ENCODE peak calls at places on chromosomes 7 and 10, in five cellular contexts. H, W, E, L and V are unnamed samples.

GRCh38 chr10:111756541-111757061 is 427.0 kb downstream of the GPAM start:
- DNase-seq in H (peak; percentile 9), W (no peak), E (peak; percentile 37), L (peak; percentile 27), V (peak; percentile 48)

GRCh38 chr7:129689995-129690581 is 78.6 kb downstream of the NRF1 start:
- DNase-seq in H (no peak), W (no peak), E (no peak), L (no peak), V (no peak)

GRCh38 chr10:132962623-132963429 is 20.5 kb upstream of the CFAP46 start:
- DNase-seq in H (no peak), W (no peak), E (no peak), L (no peak), V (no peak)

GRCh38 chr10:100634034-100634433 is 98.3 kb downstream of the HIF1AN start:
- DNase-seq in H (no peak), W (no peak), E (no peak), L (no peak), V (no peak)

GRCh38 chr10:19921300-19922140 is 105.3 kb downstream of the PLXDC2 start:
- DNase-seq in H (no peak), W (no peak), E (no peak), L (peak; percentile 50), V (no peak)

GRCh38 chr10:125817318-125817946 is 5.6 kb downstream of the UROS start:
- DNase-seq in H (no peak), W (no peak), E (no peak), L (no peak), V (no peak)

GRCh38 chr7:2517678-2518077 is 1.9 kb upstream of the LFNG start:
- DNase-seq in H (no peak), W (no peak), E (no peak), L (no peak), V (no peak)

GRCh38 chr7:469591-469961 is 50.1 kb downstream of the PDGFA start:
- DNase-seq in H (no peak), W (no peak), E (no peak), L (no peak), V (no peak)

GRCh38 chr7:20030915-20031362 is 186.2 kb downstream of the MACC1 start:
- DNase-seq in H (no peak), W (no peak), E (no peak), L (peak; percentile 26), V (no peak)

GRCh38 chr7:20839987-20840386 is 53.3 kb upstream of the SP8 start:
- DNase-seq in H (no peak), W (no peak), E (no peak), L (no peak), V (no peak)

GRCh38 chr7:23277359-23277989 is 21.7 kb upstream of the MALSU1 start:
- DNase-seq in H (peak; percentile 81), W (no peak), E (peak; percentile 84), L (peak; percentile 74), V (peak; percentile 63)

GRCh38 chr10:47039558-47039905 is 128.3 kb downstream of the PTPN20 start:
- DNase-seq in H (no peak), W (no peak), E (no peak), L (no peak), V (no peak)

GRCh38 chr10:89829887-89830269 is 128.5 kb downstream of the KIF20B start:
- DNase-seq in H (no peak), W (no peak), E (no peak), L (no peak), V (no peak)

GRCh38 chr10:6204063-6204340 is 1.3 kb downstream of the PFKFB3 start:
- DNase-seq in H (peak; percentile 39), W (peak; percentile 78), E (no peak), L (peak; percentile 22), V (no peak)

GRCh38 chr7:136869991-136870798 is 1.7 kb downstream of the CHRM2 start:
- DNase-seq in H (no peak), W (no peak), E (no peak), L (no peak), V (no peak)

GRCh38 chr7:141151726-141152125 is 77.9 kb downstream of the TMEM178B start:
- DNase-seq in H (no peak), W (no peak), E (no peak), L (no peak), V (no peak)

GRCh38 chr10:3552281-3552680 is 232.7 kb downstream of the KLF6 start:
- DNase-seq in H (no peak), W (no peak), E (no peak), L (no peak), V (no peak)